ENCODE peak calls at places on chromosomes 6 and 20, in eight cellular contexts. O is lower leg skin, K is cardiac muscle cell, I is IMR-90, A is mesothelial cell of epicardium, H is A549, Z is HFFc6, R is WTC11. J is an unnamed sample.

GRCh38 chr6:32814145-32814544 is 2.7 kb downstream of the HLA-DOB start:
- DNase-seq in O (no peak), K (no peak), I (no peak), A (no peak), H (no peak), Z (no peak), R (no peak), J (no peak)

GRCh38 chr6:112038756-112039430 is 15.0 kb upstream of the CCN6 start:
- DNase-seq in O (no peak), K (no peak), I (no peak), A (no peak), H (no peak), Z (no peak), R (no peak), J (no peak)

GRCh38 chr6:84260186-84260585 is 32.7 kb upstream of the CEP162 start:
- DNase-seq in O (no peak), K (no peak), I (no peak), A (no peak), H (no peak), Z (no peak), R (no peak), J (no peak)

GRCh38 chr6:97437087-97437486 is 154.1 kb upstream of the MMS22L start:
- DNase-seq in O (no peak), K (peak; percentile 47), I (peak; percentile 18), A (no peak), H (peak; percentile 10), Z (peak; percentile 17), R (no peak), J (no peak)

GRCh38 chr6:157095569-157095968 is 227.8 kb downstream of the TMEM242 start:
- DNase-seq in O (no peak), K (no peak), I (no peak), A (no peak), H (no peak), Z (no peak), R (no peak), J (no peak)

GRCh38 chr6:43608310-43608763 is 20.7 kb downstream of the GTPBP2 start:
- DNase-seq in O (peak; percentile 56), K (peak; percentile 86), I (peak; percentile 86), A (peak; percentile 72), H (peak; percentile 69), Z (peak; percentile 62), R (peak; percentile 79), J (peak; percentile 83)

GRCh38 chr6:4125933-4126864 is 9.2 kb downstream of the ECI2 start:
- DNase-seq in O (no peak), K (no peak), I (peak; percentile 90), A (no peak), H (peak; percentile 68), Z (peak; percentile 86), R (no peak), J (no peak)

GRCh38 chr20:37522258-37523011 is 1.4 kb downstream of the NNAT start:
- DNase-seq in O (peak; percentile 51), K (peak; percentile 56), I (peak; percentile 35), A (no peak), H (no peak), Z (no peak), R (peak; percentile 57), J (no peak)

GRCh38 chr6:110233769-110234374 is 53.6 kb downstream of the CDC40 start:
- DNase-seq in O (no peak), K (peak; percentile 53), I (peak; percentile 35), A (no peak), H (no peak), Z (no peak), R (no peak), J (no peak)

GRCh38 chr6:157823001-157823522 is at the start of gene SNX9:
- DNase-seq in O (peak; percentile 66), K (peak; percentile 85), I (peak; percentile 72), A (peak; percentile 63), H (peak; percentile 71), Z (peak; percentile 56), R (peak; percentile 76), J (peak; percentile 69)

GRCh38 chr20:3935956-3936340 is 46.8 kb downstream of the PANK2 start:
- DNase-seq in O (no peak), K (no peak), I (no peak), A (no peak), H (no peak), Z (no peak), R (no peak), J (no peak)

GRCh38 chr6:111987295-111987694 is 66.6 kb upstream of the CCN6 start:
- DNase-seq in O (peak; percentile 53), K (no peak), I (peak; percentile 50), A (no peak), H (no peak), Z (no peak), R (no peak), J (no peak)

GRCh38 chr6:113182370-113183141 is 674.6 kb upstream of the MARCKS start:
- DNase-seq in O (no peak), K (no peak), I (peak; percentile 83), A (no peak), H (peak; percentile 6), Z (peak; percentile 84), R (no peak), J (no peak)

GRCh38 chr6:157232161-157232895 is 91.0 kb downstream of the TMEM242 start:
- DNase-seq in O (no peak), K (no peak), I (no peak), A (no peak), H (no peak), Z (no peak), R (no peak), J (no peak)

GRCh38 chr6:27250955-27251671 is 3.6 kb downstream of the PRSS16 start:
- DNase-seq in O (peak; percentile 72), K (peak; percentile 94), I (no peak), A (peak; percentile 93), H (peak; percentile 85), Z (no peak), R (peak; percentile 99), J (peak; percentile 99)

GRCh38 chr6:43074847-43075741 is 1.0 kb upstream of the PTK7 start:
- DNase-seq in O (no peak), K (no peak), I (peak; percentile 80), A (peak; percentile 52), H (no peak), Z (no peak), R (no peak), J (no peak)

GRCh38 chr6:19812512-19813119 is 24.6 kb upstream of the ID4 start:
- DNase-seq in O (no peak), K (peak; percentile 58), I (peak; percentile 61), A (no peak), H (peak; percentile 62), Z (peak; percentile 42), R (no peak), J (no peak)

GRCh38 chr6:33404884-33405283 is 5.9 kb upstream of the PHF1 start:
- DNase-seq in O (no peak), K (no peak), I (no peak), A (no peak), H (no peak), Z (no peak), R (no peak), J (no peak)

GRCh38 chr6:169022079-169022478 is 231.6 kb downstream of the THBS2 start:
- DNase-seq in O (no peak), K (no peak), I (no peak), A (no peak), H (no peak), Z (no peak), R (no peak), J (no peak)
- TF ChIP-seq CTCF in O (no peak), K (no peak), I (no peak), A (no peak), H (no peak), Z (peak; percentile 8), R (no peak), J (no peak)

GRCh38 chr20:22182148-22182547 is 402.2 kb downstream of the FOXA2 start:
- DNase-seq in O (no peak), K (no peak), I (no peak), A (no peak), H (no peak), Z (no peak), R (no peak), J (no peak)

GRCh38 chr20:22180244-22180643 is 404.1 kb downstream of the FOXA2 start:
- DNase-seq in O (no peak), K (peak; percentile 13), I (no peak), A (no peak), H (peak; percentile 8), Z (no peak), R (peak; percentile 62), J (no peak)
- TF ChIP-seq CTCF in O (no peak), K (no peak), I (no peak), A (peak; percentile 31), H (peak; percentile 32), Z (no peak), R (peak; percentile 66), J (no peak)

GRCh38 chr20:6827472-6827871 is 60.0 kb downstream of the BMP2 start:
- DNase-seq in O (no peak), K (no peak), I (no peak), A (no peak), H (no peak), Z (no peak), R (no peak), J (no peak)

GRCh38 chr20:6832811-6833210 is 65.3 kb downstream of the BMP2 start:
- DNase-seq in O (no peak), K (no peak), I (no peak), A (no peak), H (no peak), Z (no peak), R (no peak), J (no peak)

GRCh38 chr20:6828794-6829423 is 61.4 kb downstream of the BMP2 start:
- DNase-seq in O (peak; percentile 70), K (peak; percentile 85), I (peak; percentile 43), A (peak; percentile 65), H (peak; percentile 63), Z (peak; percentile 15), R (peak; percentile 69), J (peak; percentile 49)

GRCh38 chr20:6831461-6831860 is 64.0 kb downstream of the BMP2 start:
- DNase-seq in O (no peak), K (no peak), I (no peak), A (no peak), H (no peak), Z (no peak), R (no peak), J (no peak)

GRCh38 chr20:6829510-6830116 is 62.1 kb downstream of the BMP2 start:
- DNase-seq in O (no peak), K (no peak), I (peak; percentile 1), A (no peak), H (no peak), Z (no peak), R (no peak), J (no peak)
- TF ChIP-seq CTCF in O (no peak), K (peak; percentile 46), I (no peak), A (no peak), H (no peak), Z (no peak), R (peak; percentile 25), J (no peak)

GRCh38 chr20:44885392-44886275 is at the start of gene YWHAB:
- DNase-seq in O (peak; percentile 97), K (peak; percentile 99), I (peak; percentile 95), A (peak; percentile 97), H (peak; percentile 96), Z (peak; percentile 97), R (peak; percentile 99), J (peak; percentile 100)

GRCh38 chr20:44886276-44886671 is 769 bp downstream of the YWHAB start:
- DNase-seq in O (no peak), K (no peak), I (no peak), A (no peak), H (no peak), Z (no peak), R (no peak), J (no peak)

GRCh38 chr20:44886828-44887227 is 1.3 kb downstream of the YWHAB start:
- DNase-seq in O (no peak), K (no peak), I (no peak), A (no peak), H (no peak), Z (no peak), R (no peak), J (no peak)

GRCh38 chr20:44887466-44887865 is 2.0 kb downstream of the YWHAB start:
- DNase-seq in O (no peak), K (no peak), I (no peak), A (no peak), H (no peak), Z (no peak), R (no peak), J (no peak)

GRCh38 chr20:44888226-44889103 is 3.0 kb downstream of the YWHAB start:
- DNase-seq in O (no peak), K (no peak), I (no peak), A (no peak), H (peak; percentile 18), Z (peak; percentile 31), R (no peak), J (peak; percentile 26)
- TF ChIP-seq CTCF in O (no peak), K (peak; percentile 41), I (peak; percentile 25), A (peak; percentile 45), H (no peak), Z (peak; percentile 65), R (no peak), J (peak; percentile 44)